ENCODE peak calls at places on chromosomes 16 and 17, in six cellular contexts. X is endothelial cell of umbilical vein, T is progenitor cell of endocrine pancreas, J is B cell, A is heart right ventricle, S is nephron progenitor cell. W is an unnamed sample.

GRCh38 chr16:86110726-86111125 is 211.8 kb downstream of the IRF8 start:
- DNase-seq in J (no peak), S (no peak), X (no peak), A (no peak), T (no peak), W (no peak)

GRCh38 chr17:38735161-38735997 is 5.2 kb downstream of the CISD3 start:
- DNase-seq in X (no peak), J (peak), T (peak), A (peak), S (peak), W (peak)

GRCh38 chr17:63406689-63407330 is 39.3 kb downstream of the CYB561 start:
- DNase-seq in X (peak), T (peak), J (peak), S (peak), A (no peak), W (peak)

GRCh38 chr16:13480801-13481200 is 439.2 kb upstream of the ERCC4 start:
- DNase-seq in A (no peak), S (no peak), J (no peak), T (no peak), X (no peak), W (no peak)

GRCh38 chr16:12588510-12588909 is 215.2 kb downstream of the CPPED1 start:
- DNase-seq in S (no peak), T (no peak), X (no peak), A (no peak), J (no peak), W (no peak)

GRCh38 chr17:72825218-72825617 is 267.3 kb downstream of the SLC39A11 start:
- DNase-seq in J (no peak), A (no peak), X (no peak), T (no peak), S (no peak), W (no peak)

GRCh38 chr17:41801374-41802062 is 10.2 kb downstream of the P3H4 start:
- DNase-seq in S (peak), A (peak), X (peak), T (peak), J (peak), W (peak)

GRCh38 chr16:10992112-10992511 is 47.7 kb downstream of the CLEC16A start:
- DNase-seq in X (no peak), T (no peak), J (no peak), S (no peak), A (no peak), W (no peak)

GRCh38 chr16:69367980-69368379 is 16.4 kb upstream of the TMED6 start:
- DNase-seq in X (peak), S (no peak), A (no peak), J (no peak), T (no peak), W (no peak)

GRCh38 chr16:79334127-79334526 is 266.4 kb downstream of the MAF start:
- DNase-seq in A (no peak), X (no peak), S (peak), J (no peak), T (no peak), W (peak)

GRCh38 chr17:41324180-41325075 is 8.9 kb upstream of the KRTAP17-1 start:
- DNase-seq in T (no peak), A (no peak), X (no peak), S (no peak), J (no peak), W (no peak)

GRCh38 chr16:59210955-59211541 is 476.9 kb upstream of the GOT2 start:
- DNase-seq in A (no peak), T (no peak), S (peak), X (peak), J (no peak), W (peak)

GRCh38 chr17:44916781-44917241 is 1.5 kb upstream of the GFAP start:
- DNase-seq in X (peak), S (no peak), J (no peak), T (no peak), A (peak), W (no peak)

GRCh38 chr16:88778541-88779065 is 6.4 kb downstream of the PIEZO1 start:
- DNase-seq in J (no peak), A (no peak), X (no peak), S (no peak), T (no peak), W (no peak)

GRCh38 chr16:9522589-9522988 is 431.1 kb downstream of the HAPSTR1 start:
- DNase-seq in J (no peak), X (no peak), A (no peak), S (no peak), T (no peak), W (no peak)

GRCh38 chr17:39742856-39743436 is 5.2 kb downstream of the GRB7 start:
- DNase-seq in S (no peak), X (no peak), J (no peak), T (no peak), A (no peak), W (no peak)

GRCh38 chr16:49491736-49492089 is 118.1 kb downstream of the C16orf78 start:
- DNase-seq in A (peak), T (no peak), S (peak), J (no peak), X (peak), W (peak)

GRCh38 chr17:70080541-70081347 is 5.7 kb downstream of the KCNJ16 start:
- DNase-seq in J (no peak), T (no peak), X (no peak), A (no peak), S (no peak), W (no peak)

GRCh38 chr17:55117063-55117611 is 147.6 kb upstream of the HLF start:
- DNase-seq in S (no peak), T (no peak), A (no peak), X (peak), J (no peak), W (no peak)

GRCh38 chr16:894841-895240 is 75.9 kb downstream of the LMF1 start:
- DNase-seq in A (no peak), S (no peak), T (no peak), J (no peak), X (no peak), W (no peak)

GRCh38 chr16:23694707-23695373 is 16.2 kb downstream of the PLK1 start:
- DNase-seq in T (peak), S (peak), J (no peak), A (no peak), X (peak), W (peak)

GRCh38 chr16:70271696-70272095 is 17.6 kb downstream of the AARS1 start:
- DNase-seq in A (no peak), X (no peak), J (no peak), S (no peak), T (no peak), W (no peak)

GRCh38 chr16:62190426-62190825 is 154.2 kb upstream of the CDH8 start:
- DNase-seq in T (no peak), A (no peak), S (peak), X (no peak), J (no peak), W (no peak)
- TF ChIP-seq CTCF in T (peak), A (peak), S (peak), X (no peak), J (no peak), W (peak)

GRCh38 chr17:7175363-7175733 is 3.8 kb downstream of the ASGR1 start:
- DNase-seq in S (no peak), J (no peak), T (no peak), A (no peak), X (peak), W (no peak)

GRCh38 chr17:7174603-7175362 is 4.4 kb downstream of the ASGR1 start:
- DNase-seq in J (no peak), X (no peak), S (no peak), T (no peak), A (no peak), W (no peak)

GRCh38 chr17:7176107-7176851 is 2.9 kb downstream of the ASGR1 start:
- DNase-seq in S (no peak), X (no peak), A (no peak), T (no peak), J (no peak), W (no peak)

GRCh38 chr17:7176870-7177209 is 2.3 kb downstream of the ASGR1 start:
- DNase-seq in S (peak), J (no peak), T (peak), X (no peak), A (no peak), W (no peak)

GRCh38 chr17:7173687-7174602 is 5.2 kb downstream of the ASGR1 start:
- DNase-seq in J (no peak), A (peak), S (peak), T (peak), X (peak), W (peak)
- TF ChIP-seq CTCF in J (no peak), A (no peak), S (no peak), T (peak), X (peak), W (no peak)

DNA sequence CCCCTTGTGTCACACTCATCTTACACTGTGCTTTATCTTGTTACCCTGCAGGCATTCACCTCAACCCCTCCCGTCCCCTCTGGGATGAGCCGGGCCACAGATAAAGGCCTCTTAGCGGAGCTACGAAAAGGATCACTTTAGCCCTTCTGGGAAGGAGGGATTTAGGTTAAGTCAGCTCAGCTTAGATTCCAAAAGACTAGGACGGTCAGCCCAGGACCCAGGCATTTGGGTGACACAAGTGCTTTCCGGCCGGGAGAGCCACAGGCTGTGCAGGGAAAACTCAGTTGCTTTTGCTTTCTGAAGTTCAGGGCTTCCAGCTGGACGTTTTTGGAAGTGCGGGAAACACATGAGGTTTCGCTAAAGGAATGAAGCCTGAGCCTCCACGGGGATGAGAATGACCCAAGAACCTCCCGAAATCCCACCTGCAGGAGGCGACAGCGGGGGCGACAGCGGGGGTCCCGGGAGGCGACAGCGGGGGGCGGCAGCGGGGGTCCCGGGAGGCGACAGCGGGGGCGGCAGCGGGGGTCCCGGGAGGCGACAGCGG is 11.6 kb upstream of the METRNL start:
- DNase-seq in J (no peak), X (no peak), T (no peak), A (no peak), S (peak), W (no peak)
- TF ChIP-seq CTCF in J (no peak), X (no peak), T (peak), A (no peak), S (no peak), W (peak)

DNA sequence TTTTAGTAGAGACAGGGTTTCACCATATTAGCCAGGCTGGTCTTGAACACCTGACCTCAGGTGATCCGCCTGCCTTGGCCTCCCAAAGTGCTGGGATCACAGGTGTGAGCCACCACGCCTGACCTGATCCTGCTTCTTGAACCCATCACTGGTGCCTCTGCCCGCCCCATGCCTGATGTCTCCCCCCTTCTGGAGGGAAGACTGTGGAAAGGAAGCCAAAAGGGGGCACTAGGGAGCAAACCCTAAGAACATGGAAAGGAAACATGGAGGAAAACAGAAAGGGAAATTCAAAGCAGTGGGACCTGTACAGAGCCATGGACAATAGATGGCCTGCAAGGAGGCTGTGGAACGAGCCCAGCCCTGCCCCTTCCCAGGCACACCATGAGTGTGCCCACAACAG is 31.1 kb upstream of the FASN start:
- DNase-seq in S (no peak), J (no peak), X (no peak), A (no peak), T (no peak), W (no peak)
- TF ChIP-seq CTCF in S (no peak), J (no peak), X (no peak), A (no peak), T (no peak), W (no peak)

W was measured in neural crest cell.